ENCODE peak calls at places on chromosomes 5 and 9, in four cellular contexts. J, T, I and C are unnamed samples.

GRCh38 chr9:109453210-109453842 is 44.8 kb downstream of the PTPN3 start:
- DNase-seq in J (peak; percentile 87), T (peak; percentile 80), I (peak; percentile 56), C (no peak)

GRCh38 chr5:118115791-118116190 is 872.6 kb downstream of the DTWD2 start:
- DNase-seq in J (no peak), T (peak; percentile 11), I (no peak), C (no peak)

GRCh38 chr9:110126986-110127864 is 80.7 kb downstream of the C9orf152 start:
- DNase-seq in J (peak; percentile 97), T (no peak), I (peak; percentile 33), C (no peak)

GRCh38 chr9:120878188-120879130 is 1.5 kb upstream of the PHF19 start:
- DNase-seq in J (no peak), T (no peak), I (no peak), C (no peak)

GRCh38 chr9:128006360-128007024 is 25.7 kb upstream of the EEIG1 start:
- DNase-seq in J (no peak), T (peak; percentile 5), I (no peak), C (no peak)

GRCh38 chr5:137914758-137915157 is 25.5 kb downstream of the PKD2L2 start:
- DNase-seq in J (no peak), T (no peak), I (no peak), C (no peak)

GRCh38 chr5:126503602-126504104 is 80.4 kb downstream of the GRAMD2B start:
- DNase-seq in J (peak; percentile 73), T (no peak), I (no peak), C (no peak)

GRCh38 chr9:32571969-32572899 is 725 bp downstream of the NDUFB6 start:
- DNase-seq in J (peak; percentile 81), T (no peak), I (peak; percentile 62), C (peak; percentile 51)

GRCh38 chr9:99601506-99601905 is 220.2 kb upstream of the NR4A3 start:
- DNase-seq in J (peak; percentile 3), T (no peak), I (no peak), C (no peak)

GRCh38 chr9:134204991-134205578 is 40.7 kb upstream of the RNU6ATAC start:
- DNase-seq in J (peak; percentile 56), T (no peak), I (no peak), C (no peak)

GRCh38 chr9:92242779-92243136 is 50.7 kb downstream of the IARS1 start:
- DNase-seq in J (no peak), T (no peak), I (no peak), C (no peak)
- H3K27ac ChIP-seq in J (no peak overlapping the region), T (no peak overlapping the region), I (no peak overlapping the region), C (peak overlapping the region; percentile 28)

DNA sequence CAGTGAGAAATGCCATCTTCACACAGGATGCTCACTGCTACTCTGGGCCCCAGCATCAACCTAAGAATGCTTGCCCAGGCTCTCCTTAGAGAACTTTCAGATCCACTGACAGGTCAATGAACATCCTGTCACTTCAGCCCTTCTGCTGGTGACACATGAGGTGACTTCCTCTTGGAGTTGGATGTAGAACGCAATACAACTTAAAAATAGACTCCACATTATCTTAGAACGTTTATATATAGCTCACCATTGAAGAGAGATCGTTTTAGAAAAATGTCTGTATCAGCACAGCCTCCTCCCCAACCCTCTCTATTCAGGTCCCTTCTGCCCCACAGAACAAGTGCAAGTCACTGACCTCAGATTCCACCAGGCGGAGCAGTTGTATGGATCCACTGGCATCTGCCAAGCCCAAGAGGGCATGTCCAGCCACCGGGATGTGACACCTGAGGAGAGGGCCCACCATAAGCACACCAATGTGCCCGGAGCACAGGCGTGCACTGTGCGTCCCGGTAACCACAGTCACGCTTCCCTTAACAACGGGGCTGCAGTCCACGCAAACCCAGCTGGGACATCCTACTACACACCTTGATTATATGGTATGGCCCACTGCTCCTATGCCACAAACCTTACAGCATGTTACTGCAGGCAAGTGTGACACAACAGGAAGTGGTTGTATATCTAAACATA is 2.9 kb downstream of the DPH7 start:
- DNase-seq in J (no peak), T (no peak), I (no peak), C (no peak)
- H3K27ac ChIP-seq in J (peak overlapping the region; percentile 85), T (peak overlapping the region; percentile 50), I (no peak overlapping the region), C (peak overlapping the region; percentile 78)

GRCh38 chr5:143147382-143147781 is 256.1 kb downstream of the NR3C1 start:
- DNase-seq in J (no peak), T (no peak), I (no peak), C (no peak)
- H3K27ac ChIP-seq in J (no peak overlapping the region), T (no peak overlapping the region), I (peak overlapping the region; percentile 36), C (no peak overlapping the region)

GRCh38 chr9:129889936-129890717 is 54.9 kb downstream of the USP20 start:
- DNase-seq in J (no peak), T (no peak), I (peak; percentile 47), C (no peak)

GRCh38 chr9:129888809-129889460 is 53.7 kb downstream of the USP20 start:
- DNase-seq in J (no peak), T (no peak), I (no peak), C (no peak)

GRCh38 chr9:129891519-129891918 is 56.3 kb downstream of the USP20 start:
- DNase-seq in J (no peak), T (no peak), I (no peak), C (no peak)

GRCh38 chr9:129888085-129888808 is 53.0 kb downstream of the USP20 start:
- DNase-seq in J (no peak), T (no peak), I (peak; percentile 62), C (no peak)

DNA sequence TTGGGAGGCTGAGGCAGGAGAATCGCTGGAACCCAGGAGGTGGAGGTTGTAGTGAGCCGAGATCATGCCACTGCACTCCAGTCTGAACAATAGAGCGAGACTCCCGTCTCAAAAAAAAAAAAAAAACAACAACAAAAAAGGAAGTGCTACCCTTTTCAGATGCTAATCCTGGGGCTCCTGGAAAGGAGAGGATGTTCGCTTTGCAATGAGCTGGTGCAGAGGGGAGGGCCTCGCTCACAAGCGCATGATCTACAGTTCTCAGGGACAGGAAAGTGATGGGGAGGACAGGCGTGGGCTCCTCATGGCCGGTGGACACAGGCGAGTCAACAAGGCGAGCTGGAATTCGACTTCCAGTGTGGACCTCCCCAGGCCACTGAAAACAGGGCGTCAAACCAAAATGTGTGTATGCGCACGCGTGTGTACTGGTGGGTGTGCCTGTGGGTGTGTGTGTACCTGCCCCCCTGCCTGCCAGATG is 54.2 kb downstream of the USP20 start:
- DNase-seq in J (no peak), T (no peak), I (no peak), C (no peak)
- H3K27ac ChIP-seq in J (no peak overlapping the region), T (no peak overlapping the region), I (peak overlapping the region; percentile 81), C (no peak overlapping the region)

GRCh38 chr5:173279166-173279565 is 44.2 kb upstream of the NKX2-5 start:
- DNase-seq in J (no peak), T (no peak), I (no peak), C (no peak)

GRCh38 chr5:173283318-173284288 is 44.6 kb downstream of the STC2 start:
- DNase-seq in J (peak; percentile 77), T (no peak), I (peak; percentile 80), C (peak; percentile 18)

GRCh38 chr5:173278641-173279040 is 43.6 kb upstream of the NKX2-5 start:
- DNase-seq in J (no peak), T (no peak), I (no peak), C (no peak)

GRCh38 chr5:173282916-173283315 is 45.3 kb downstream of the STC2 start:
- DNase-seq in J (no peak), T (no peak), I (no peak), C (no peak)

DNA sequence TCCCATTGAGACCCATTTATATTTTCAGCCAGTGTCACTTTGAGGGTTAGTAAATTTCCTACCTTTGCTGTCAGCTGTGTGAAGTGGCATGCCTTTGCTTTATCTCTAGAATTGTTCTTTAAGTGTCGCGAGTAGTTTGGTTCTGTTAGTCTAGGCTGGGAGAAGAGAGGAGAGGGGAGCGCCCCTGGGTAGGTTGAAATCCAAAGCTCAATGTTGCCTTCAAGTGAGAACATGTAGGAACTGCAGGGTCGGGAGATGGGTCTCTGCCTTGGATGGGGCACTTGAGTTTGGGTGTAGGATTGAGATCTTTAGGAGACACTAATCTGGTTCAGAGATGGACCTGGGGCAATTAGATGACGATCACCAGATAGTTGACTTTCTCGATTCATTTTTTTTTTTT is 46.3 kb downstream of the STC2 start:
- DNase-seq in J (peak; percentile 45), T (no peak), I (no peak), C (no peak)
- H3K27ac ChIP-seq in J (peak overlapping the region; percentile 13), T (no peak overlapping the region), I (no peak overlapping the region), C (no peak overlapping the region)

GRCh38 chr5:78816143-78816765 is 167.7 kb upstream of the LHFPL2 start:
- DNase-seq in J (no peak), T (no peak), I (no peak), C (no peak)

GRCh38 chr5:78813286-78813685 is 164.7 kb upstream of the LHFPL2 start:
- DNase-seq in J (no peak), T (no peak), I (no peak), C (no peak)

GRCh38 chr5:78810098-78810497 is 161.5 kb upstream of the LHFPL2 start:
- DNase-seq in J (no peak), T (no peak), I (no peak), C (no peak)

GRCh38 chr5:78811121-78811832 is 162.7 kb upstream of the LHFPL2 start:
- DNase-seq in J (no peak), T (no peak), I (no peak), C (no peak)

GRCh38 chr5:78813906-78814518 is 165.4 kb upstream of the LHFPL2 start:
- DNase-seq in J (no peak), T (no peak), I (no peak), C (no peak)
- H3K27ac ChIP-seq in J (no peak overlapping the region), T (no peak overlapping the region), I (no peak overlapping the region), C (no peak overlapping the region)

GRCh38 chr9:3028535-3028934 is 184.6 kb upstream of the PUM3 start:
- DNase-seq in J (no peak), T (no peak), I (no peak), C (no peak)
- H3K27ac ChIP-seq in J (no peak overlapping the region), T (no peak overlapping the region), I (no peak overlapping the region), C (no peak overlapping the region)

GRCh38 chr5:4018007-4018406 is 422.4 kb downstream of the IRX1 start:
- DNase-seq in J (no peak), T (no peak), I (no peak), C (no peak)

GRCh38 chr5:4011943-4012342 is 416.3 kb downstream of the IRX1 start:
- DNase-seq in J (no peak), T (no peak), I (no peak), C (no peak)

GRCh38 chr5:4018968-4019766 is 423.5 kb downstream of the IRX1 start:
- DNase-seq in J (peak; percentile 14), T (peak; percentile 55), I (no peak), C (peak; percentile 5)

GRCh38 chr5:4017076-4017803 is 421.6 kb downstream of the IRX1 start:
- DNase-seq in J (no peak), T (no peak), I (no peak), C (no peak)

DNA sequence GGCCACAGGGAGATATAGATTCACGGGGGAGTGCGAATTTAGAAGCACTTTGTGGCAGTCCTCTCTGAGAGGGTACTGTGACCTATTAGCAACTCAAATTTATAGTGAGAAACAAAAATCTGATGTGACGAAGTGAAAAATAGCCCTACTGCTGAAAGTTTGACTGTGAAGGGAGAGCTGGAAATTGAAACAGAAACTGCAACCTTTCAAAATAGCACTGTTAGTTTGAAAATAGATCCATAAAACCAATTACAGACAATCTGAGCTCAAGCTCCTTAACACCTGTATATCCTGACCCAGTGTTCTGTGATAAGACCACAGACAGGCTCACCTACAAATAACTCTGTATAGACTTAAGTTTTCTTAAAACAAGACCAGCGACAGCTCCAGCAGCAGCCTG is 420.1 kb downstream of the IRX1 start:
- DNase-seq in J (no peak), T (no peak), I (no peak), C (no peak)
- H3K27ac ChIP-seq in J (no peak overlapping the region), T (no peak overlapping the region), I (no peak overlapping the region), C (no peak overlapping the region)